ENCODE peak calls at places on chromosome 7, in five cellular contexts. D is breast epithelium, F is A549, W is endodermal cell, Z is AG04450. S is an unnamed sample.

GRCh38 chr7:154296443-154296842 is 244.2 kb downstream of the DPP6 start:
- DNase-seq in D (no peak), F (no peak), W (no peak), Z (no peak), S (no peak)

GRCh38 chr7:137985253-137985896 is 16.5 kb downstream of the CREB3L2 start:
- DNase-seq in D (no peak), F (no peak), W (no peak), Z (no peak), S (no peak)

GRCh38 chr7:33982425-33982786 is 77.1 kb downstream of the BMPER start:
- DNase-seq in D (no peak), F (no peak), W (no peak), Z (no peak), S (no peak)

GRCh38 chr7:126398285-126398684 is 854.5 kb downstream of the GRM8 start:
- DNase-seq in D (no peak), F (no peak), W (no peak), Z (no peak), S (no peak)

GRCh38 chr7:85055906-85056305 is 130.9 kb downstream of the SEMA3D start:
- DNase-seq in D (no peak), F (no peak), W (no peak), Z (no peak), S (no peak)

GRCh38 chr7:95012001-95012400 is 104.6 kb downstream of the PPP1R9A start:
- DNase-seq in D (no peak), F (no peak), W (no peak), Z (no peak), S (no peak)

GRCh38 chr7:27147211-27148030 is at the start of gene HOXA6:
- DNase-seq in D (peak; percentile 75), F (no peak), W (peak; percentile 63), Z (no peak), S (peak; percentile 80)

GRCh38 chr7:98852826-98853225 is 17.0 kb downstream of the TMEM130 start:
- DNase-seq in D (no peak), F (no peak), W (no peak), Z (no peak), S (no peak)

GRCh38 chr7:81415181-81415580 is 354.7 kb downstream of the HGF start:
- DNase-seq in D (no peak), F (no peak), W (no peak), Z (no peak), S (no peak)

GRCh38 chr7:129951076-129952011 is 1.4 kb downstream of the UBE2H start:
- DNase-seq in D (no peak), F (no peak), W (peak; percentile 64), Z (no peak), S (peak; percentile 15)

GRCh38 chr7:18119985-18120384 is 92.3 kb upstream of the PRPS1L1 start:
- DNase-seq in D (no peak), F (no peak), W (peak; percentile 61), Z (no peak), S (no peak)
- TF ChIP-seq CTCF in D (no peak), F (no peak), W (peak; percentile 75), Z (peak; percentile 46), S (peak; percentile 63)

DNA sequence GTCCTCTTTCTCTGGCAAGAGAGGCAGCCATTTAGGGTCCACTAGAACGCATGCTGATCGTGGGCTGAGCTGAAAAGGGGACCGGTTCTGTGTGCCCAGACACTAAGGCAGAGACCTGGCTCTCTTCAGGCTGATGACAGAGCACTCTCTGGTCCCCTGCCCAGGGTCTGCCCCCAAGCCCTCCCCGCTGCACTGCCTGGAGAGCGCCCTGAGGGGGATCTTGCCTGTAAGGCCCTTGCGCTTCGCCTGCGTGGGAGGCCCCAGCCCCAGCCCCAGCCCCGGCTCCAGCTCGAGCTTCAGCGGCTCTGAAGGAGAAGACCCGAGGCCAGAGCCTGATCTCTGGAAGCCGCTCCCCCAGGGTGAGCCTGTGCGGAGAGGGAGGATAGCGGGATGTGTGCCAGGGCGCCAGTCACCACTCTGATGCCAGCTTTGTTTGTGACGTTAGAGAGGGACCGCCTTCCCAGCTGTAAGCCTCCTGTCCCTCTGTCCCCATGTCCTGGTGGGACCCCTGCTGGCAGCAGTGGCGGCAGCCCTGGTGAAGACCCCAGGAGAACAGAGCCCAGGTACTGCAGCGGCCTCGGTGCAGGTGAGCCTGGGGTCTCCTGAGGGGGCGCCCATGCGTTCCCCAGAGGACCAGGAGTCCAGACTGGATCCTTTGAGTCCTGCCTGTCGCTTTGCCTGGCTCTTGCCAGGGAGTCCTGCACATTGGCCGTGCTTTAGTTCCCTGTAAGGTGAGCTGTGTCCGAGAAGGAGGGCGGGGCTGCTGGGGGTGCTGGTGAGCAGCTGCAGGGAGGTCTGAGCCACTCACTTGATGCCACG is 43.2 kb downstream of the ZNF467 start:
- DNase-seq in D (no peak), F (no peak), W (no peak), Z (no peak), S (peak; percentile 90)
- TF ChIP-seq CTCF in D (no peak), F (no peak), W (peak; percentile 39), Z (no peak), S (no peak)

DNA sequence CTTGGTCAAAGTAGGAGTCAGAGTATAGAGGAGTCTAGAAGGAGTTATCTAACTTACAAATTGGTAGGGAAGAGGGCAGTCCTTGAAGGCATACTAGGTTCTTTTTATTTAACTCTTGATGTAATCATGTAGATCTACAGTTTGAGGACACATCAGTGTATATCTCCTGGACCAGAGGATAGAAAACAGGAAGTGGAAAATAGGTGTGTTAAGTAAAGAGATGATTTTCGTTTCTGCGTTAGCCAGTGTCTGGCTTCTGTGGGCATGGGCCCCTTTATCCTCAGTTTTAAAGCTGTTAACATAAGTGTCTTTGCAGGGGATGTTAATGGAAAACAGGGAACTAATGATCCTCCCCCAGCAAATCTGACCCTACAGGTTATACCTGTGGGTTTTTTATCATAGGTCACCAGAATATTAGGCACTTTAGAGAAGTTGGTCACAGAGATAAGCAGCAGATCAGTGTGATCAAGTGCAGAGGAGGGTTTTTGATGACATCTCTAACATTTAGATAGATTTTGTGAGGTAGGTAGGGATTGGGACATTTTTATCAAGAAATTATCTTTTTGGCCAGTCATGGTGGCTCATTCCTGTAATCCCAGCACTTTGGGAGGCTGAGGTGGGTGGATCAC is 58.6 kb upstream of the PRSS1 start:
- DNase-seq in D (no peak), F (no peak), W (no peak), Z (no peak), S (no peak)
- TF ChIP-seq CTCF in D (no peak), F (no peak), W (no peak), Z (no peak), S (no peak)

GRCh38 chr7:3091631-3092030 is 48.0 kb upstream of the CARD11 start:
- DNase-seq in D (no peak), F (no peak), W (no peak), Z (no peak), S (no peak)

GRCh38 chr7:3087243-3087642 is 43.6 kb upstream of the CARD11 start:
- DNase-seq in D (no peak), F (no peak), W (no peak), Z (peak; percentile 13), S (no peak)

GRCh38 chr7:3092468-3092867 is 48.8 kb upstream of the CARD11 start:
- DNase-seq in D (no peak), F (no peak), W (no peak), Z (no peak), S (no peak)

GRCh38 chr7:3095046-3095445 is 51.4 kb upstream of the CARD11 start:
- DNase-seq in D (no peak), F (no peak), W (no peak), Z (no peak), S (no peak)

DNA sequence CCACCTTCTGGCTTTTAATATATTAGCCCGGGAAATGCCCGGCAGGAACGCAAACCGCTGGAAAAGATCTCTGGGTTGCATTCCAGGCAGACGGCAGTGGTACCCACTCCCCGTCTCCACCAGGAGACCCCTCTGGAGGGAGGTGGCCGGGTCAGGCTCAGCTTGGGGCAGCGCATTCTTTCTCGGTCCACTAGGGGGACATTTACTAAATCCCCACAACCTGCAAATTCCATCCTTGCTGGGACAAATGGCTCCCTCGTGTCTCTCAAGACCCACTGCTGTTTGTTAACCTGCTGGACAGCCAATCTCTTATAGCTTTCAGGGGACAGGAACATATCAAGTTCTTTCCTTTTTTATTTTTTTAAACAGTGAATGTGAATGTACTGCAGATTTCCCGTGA is 45.8 kb upstream of the CARD11 start:
- DNase-seq in D (no peak), F (peak; percentile 56), W (peak; percentile 89), Z (no peak), S (no peak)
- TF ChIP-seq CTCF in D (no peak), F (peak; percentile 45), W (peak; percentile 92), Z (peak; percentile 52), S (peak; percentile 73)

DNA sequence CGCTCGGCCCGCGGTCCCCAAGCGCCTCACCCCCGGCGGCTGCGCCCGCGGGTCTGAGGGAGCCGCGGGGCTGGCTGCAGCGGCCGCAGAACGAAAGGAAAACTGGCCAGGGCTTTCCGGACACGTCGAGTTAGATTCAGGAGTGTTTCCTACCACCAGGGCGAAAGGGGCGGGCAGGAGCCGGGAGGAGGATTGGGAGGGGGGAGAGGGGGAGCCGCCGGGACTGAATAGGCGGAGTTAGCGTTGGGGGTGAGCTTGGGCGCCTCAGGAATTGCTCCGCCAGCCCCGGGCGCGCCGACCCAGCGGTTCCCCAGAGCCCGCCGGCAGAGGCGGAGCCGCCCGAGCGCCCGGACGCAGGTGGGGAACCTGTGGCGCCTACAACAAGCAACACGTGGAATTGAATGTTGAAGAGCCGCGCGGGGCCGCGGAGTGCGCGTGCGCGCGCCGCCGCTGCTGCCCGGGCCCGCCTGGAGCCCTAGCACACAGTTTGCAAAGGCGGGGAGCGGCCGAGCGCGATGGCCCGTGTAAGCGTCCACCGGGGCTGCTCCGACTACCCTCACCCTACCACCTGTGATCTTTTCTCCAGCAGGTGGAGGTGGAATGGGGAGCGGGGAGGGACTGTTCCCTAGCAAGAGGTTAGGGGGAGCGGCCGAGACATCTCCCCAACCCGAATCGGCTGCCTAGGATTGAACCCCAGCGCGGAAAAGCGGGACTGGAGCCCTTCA is at the start of gene CADPS2:
- DNase-seq in D (peak; percentile 87), F (peak; percentile 73), W (peak; percentile 93), Z (peak; percentile 2), S (no peak)
- TF ChIP-seq CTCF in D (peak; percentile 25), F (no peak), W (peak; percentile 19), Z (peak; percentile 18), S (peak; percentile 40)

S was measured in chondrocyte.